ENCODE peak calls at places on chromosomes 16 and 17, in nine cellular contexts. One of them, this sample, is unnamed. For H3K4me1, the result is how much of the 10 kb centered on the place peaks cover.

GRCh38 chr17:37088459-37088858 is 139.7 kb downstream of the AATF start:
- DNase-seq in mammary epithelial cell: peak
- DNase-seq in endothelial cell of umbilical vein: no peak
- DNase-seq in A549: no peak
- DNase-seq in mucosa of descending colon: no peak
- DNase-seq in upper lobe of right lung: no peak
- DNase-seq in neural progenitor cell: no peak
- DNase-seq in aorta: no peak
- DNase-seq in heart left ventricle: no peak
- DNase-seq in this sample: no peak

GRCh38 chr17:62628845-62629555 is 1.5 kb downstream of the MRC2 start:
- DNase-seq in mammary epithelial cell: peak
- DNase-seq in endothelial cell of umbilical vein: no peak
- DNase-seq in A549: no peak
- DNase-seq in mucosa of descending colon: no peak
- DNase-seq in upper lobe of right lung: no peak
- DNase-seq in neural progenitor cell: peak
- DNase-seq in aorta: no peak
- DNase-seq in heart left ventricle: no peak
- DNase-seq in this sample: no peak

GRCh38 chr17:70527364-70527888 is 358.1 kb downstream of the KCNJ2 start:
- DNase-seq in mammary epithelial cell: no peak
- DNase-seq in endothelial cell of umbilical vein: no peak
- DNase-seq in A549: no peak
- DNase-seq in mucosa of descending colon: no peak
- DNase-seq in upper lobe of right lung: no peak
- DNase-seq in neural progenitor cell: no peak
- DNase-seq in aorta: no peak
- DNase-seq in heart left ventricle: no peak
- DNase-seq in this sample: no peak

GRCh38 chr16:27426423-27427408 is 24.7 kb downstream of the IL21R start:
- DNase-seq in mammary epithelial cell: peak
- DNase-seq in endothelial cell of umbilical vein: peak
- DNase-seq in A549: peak
- DNase-seq in mucosa of descending colon: no peak
- DNase-seq in upper lobe of right lung: peak
- DNase-seq in neural progenitor cell: no peak
- DNase-seq in aorta: peak
- DNase-seq in heart left ventricle: peak
- DNase-seq in this sample: no peak

GRCh38 chr17:43757171-43757660 is 1.4 kb downstream of the SOST start:
- DNase-seq in mammary epithelial cell: no peak
- DNase-seq in endothelial cell of umbilical vein: no peak
- DNase-seq in A549: no peak
- DNase-seq in mucosa of descending colon: no peak
- DNase-seq in upper lobe of right lung: no peak
- DNase-seq in neural progenitor cell: no peak
- DNase-seq in aorta: no peak
- DNase-seq in heart left ventricle: no peak
- DNase-seq in this sample: no peak

GRCh38 chr17:28327709-28328108 is 7.6 kb downstream of the IFT20 start:
- DNase-seq in mammary epithelial cell: no peak
- DNase-seq in endothelial cell of umbilical vein: no peak
- DNase-seq in A549: peak
- DNase-seq in mucosa of descending colon: no peak
- DNase-seq in upper lobe of right lung: no peak
- DNase-seq in neural progenitor cell: no peak
- DNase-seq in aorta: no peak
- DNase-seq in heart left ventricle: no peak
- DNase-seq in this sample: no peak

GRCh38 chr17:81636505-81637288 is at the start of the genes NPLOC4 and TSPAN10:
- DNase-seq in mammary epithelial cell: peak
- DNase-seq in endothelial cell of umbilical vein: peak
- DNase-seq in A549: peak
- DNase-seq in mucosa of descending colon: peak
- DNase-seq in upper lobe of right lung: peak
- DNase-seq in neural progenitor cell: peak
- DNase-seq in aorta: peak
- DNase-seq in heart left ventricle: peak
- DNase-seq in this sample: no peak

GRCh38 chr17:77476920-77477805 is 336.4 kb downstream of the SEC14L1 start:
- DNase-seq in mammary epithelial cell: peak
- DNase-seq in endothelial cell of umbilical vein: peak
- DNase-seq in A549: no peak
- DNase-seq in mucosa of descending colon: no peak
- DNase-seq in upper lobe of right lung: no peak
- DNase-seq in neural progenitor cell: no peak
- DNase-seq in aorta: peak
- DNase-seq in heart left ventricle: peak
- DNase-seq in this sample: no peak

GRCh38 chr17:33667052-33667509 is 374.0 kb upstream of the ASIC2 start:
- DNase-seq in mammary epithelial cell: no peak
- DNase-seq in endothelial cell of umbilical vein: no peak
- DNase-seq in A549: peak
- DNase-seq in mucosa of descending colon: no peak
- DNase-seq in upper lobe of right lung: no peak
- DNase-seq in neural progenitor cell: no peak
- DNase-seq in aorta: no peak
- DNase-seq in heart left ventricle: no peak
- DNase-seq in this sample: no peak

GRCh38 chr17:79947351-79948031 is 88.2 kb downstream of the TBC1D16 start:
- DNase-seq in mammary epithelial cell: peak
- DNase-seq in endothelial cell of umbilical vein: no peak
- DNase-seq in A549: no peak
- DNase-seq in mucosa of descending colon: peak
- DNase-seq in upper lobe of right lung: peak
- DNase-seq in neural progenitor cell: no peak
- DNase-seq in aorta: peak
- DNase-seq in heart left ventricle: no peak
- DNase-seq in this sample: no peak

GRCh38 chr17:75764711-75765421 is at the start of gene GALK1:
- DNase-seq in mammary epithelial cell: peak
- DNase-seq in endothelial cell of umbilical vein: peak
- DNase-seq in A549: peak
- DNase-seq in mucosa of descending colon: peak
- DNase-seq in upper lobe of right lung: peak
- DNase-seq in neural progenitor cell: peak
- DNase-seq in aorta: peak
- DNase-seq in heart left ventricle: peak
- DNase-seq in this sample: no peak

GRCh38 chr17:39144414-39144813 is 7.0 kb downstream of the PLXDC1 start:
- DNase-seq in mammary epithelial cell: peak
- DNase-seq in endothelial cell of umbilical vein: no peak
- DNase-seq in A549: no peak
- DNase-seq in mucosa of descending colon: peak
- DNase-seq in upper lobe of right lung: peak
- DNase-seq in neural progenitor cell: no peak
- DNase-seq in aorta: peak
- DNase-seq in heart left ventricle: peak
- DNase-seq in this sample: peak

GRCh38 chr17:1228752-1229353 is 41.4 kb upstream of the BHLHA9 start:
- DNase-seq in mammary epithelial cell: no peak
- DNase-seq in endothelial cell of umbilical vein: no peak
- DNase-seq in A549: no peak
- DNase-seq in mucosa of descending colon: peak
- DNase-seq in upper lobe of right lung: no peak
- DNase-seq in neural progenitor cell: peak
- DNase-seq in aorta: peak
- DNase-seq in heart left ventricle: no peak
- DNase-seq in this sample: no peak

GRCh38 chr17:57784226-57784895 is 39.3 kb upstream of the CCDC182 start:
- DNase-seq in mammary epithelial cell: no peak
- DNase-seq in endothelial cell of umbilical vein: no peak
- DNase-seq in A549: no peak
- DNase-seq in mucosa of descending colon: no peak
- DNase-seq in upper lobe of right lung: no peak
- DNase-seq in neural progenitor cell: no peak
- DNase-seq in aorta: no peak
- DNase-seq in heart left ventricle: no peak
- DNase-seq in this sample: no peak

GRCh38 chr17:29140631-29141483 is 39.3 kb downstream of the MYO18A start:
- DNase-seq in mammary epithelial cell: no peak
- DNase-seq in endothelial cell of umbilical vein: peak
- DNase-seq in A549: no peak
- DNase-seq in mucosa of descending colon: no peak
- DNase-seq in upper lobe of right lung: no peak
- DNase-seq in neural progenitor cell: peak
- DNase-seq in aorta: no peak
- DNase-seq in heart left ventricle: peak
- DNase-seq in this sample: no peak

GRCh38 chr17:81037783-81038733 is 3.1 kb downstream of the BAIAP2 start:
- DNase-seq in mammary epithelial cell: no peak
- DNase-seq in endothelial cell of umbilical vein: no peak
- DNase-seq in A549: no peak
- DNase-seq in mucosa of descending colon: no peak
- DNase-seq in upper lobe of right lung: no peak
- DNase-seq in neural progenitor cell: no peak
- DNase-seq in aorta: no peak
- DNase-seq in heart left ventricle: no peak
- DNase-seq in this sample: no peak

GRCh38 chr16:72927199-72928088 is 120.5 kb downstream of the ZFHX3 start:
- DNase-seq in mammary epithelial cell: peak
- DNase-seq in endothelial cell of umbilical vein: no peak
- DNase-seq in A549: peak
- DNase-seq in mucosa of descending colon: no peak
- DNase-seq in upper lobe of right lung: peak
- DNase-seq in neural progenitor cell: no peak
- DNase-seq in aorta: no peak
- DNase-seq in heart left ventricle: no peak
- DNase-seq in this sample: no peak

GRCh38 chr16:79021991-79022390 is 578.5 kb downstream of the MAF start:
- DNase-seq in mammary epithelial cell: no peak
- DNase-seq in endothelial cell of umbilical vein: no peak
- DNase-seq in A549: no peak
- DNase-seq in mucosa of descending colon: no peak
- DNase-seq in upper lobe of right lung: no peak
- DNase-seq in neural progenitor cell: no peak
- DNase-seq in aorta: no peak
- DNase-seq in heart left ventricle: no peak
- DNase-seq in this sample: no peak
- H3K4me1 ChIP-seq in mammary epithelial cell: under half
- H3K4me1 ChIP-seq in endothelial cell of umbilical vein: under half
- H3K4me1 ChIP-seq in A549: under half
- H3K4me1 ChIP-seq in mucosa of descending colon: under half
- H3K4me1 ChIP-seq in upper lobe of right lung: under half
- H3K4me1 ChIP-seq in neural progenitor cell: under half
- H3K4me1 ChIP-seq in aorta: under half
- H3K4me1 ChIP-seq in heart left ventricle: under half
- H3K4me1 ChIP-seq in this sample: under half

DNA sequence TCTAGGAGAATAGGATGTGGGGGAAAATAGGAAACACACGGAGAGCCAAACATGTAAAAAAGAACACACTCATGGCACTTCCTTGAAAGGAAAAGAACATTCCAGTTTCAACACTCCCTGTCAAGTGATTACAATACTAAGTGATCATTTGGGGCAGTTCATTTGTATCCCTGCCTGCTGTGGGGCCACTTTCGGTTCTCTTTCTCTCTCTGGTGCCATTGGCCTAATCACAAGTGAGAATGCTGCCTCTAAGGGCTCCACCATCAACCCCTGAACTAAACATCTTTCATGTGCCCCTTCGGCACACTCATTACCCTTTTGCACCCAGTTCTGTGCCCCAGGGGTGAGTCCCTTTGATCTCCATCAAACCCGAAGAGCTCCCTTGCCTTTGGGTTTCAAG is 197.3 kb downstream of the CEP112 start:
- DNase-seq in mammary epithelial cell: no peak
- DNase-seq in endothelial cell of umbilical vein: no peak
- DNase-seq in A549: no peak
- DNase-seq in mucosa of descending colon: no peak
- DNase-seq in upper lobe of right lung: no peak
- DNase-seq in neural progenitor cell: no peak
- DNase-seq in aorta: no peak
- DNase-seq in heart left ventricle: no peak
- DNase-seq in this sample: no peak
- H3K4me1 ChIP-seq in mammary epithelial cell: under half
- H3K4me1 ChIP-seq in endothelial cell of umbilical vein: under half
- H3K4me1 ChIP-seq in A549: under half
- H3K4me1 ChIP-seq in mucosa of descending colon: under half
- H3K4me1 ChIP-seq in upper lobe of right lung: under half
- H3K4me1 ChIP-seq in neural progenitor cell: under half
- H3K4me1 ChIP-seq in aorta: under half
- H3K4me1 ChIP-seq in heart left ventricle: under half
- H3K4me1 ChIP-seq in this sample: under half

GRCh38 chr17:48614904-48615211 is 234 bp downstream of the HOXB8 start:
- DNase-seq in mammary epithelial cell: no peak
- DNase-seq in endothelial cell of umbilical vein: no peak
- DNase-seq in A549: peak
- DNase-seq in mucosa of descending colon: no peak
- DNase-seq in upper lobe of right lung: no peak
- DNase-seq in neural progenitor cell: no peak
- DNase-seq in aorta: no peak
- DNase-seq in heart left ventricle: no peak
- DNase-seq in this sample: no peak

GRCh38 chr17:48612854-48613691 is 2.0 kb downstream of the HOXB8 start:
- DNase-seq in mammary epithelial cell: peak
- DNase-seq in endothelial cell of umbilical vein: peak
- DNase-seq in A549: peak
- DNase-seq in mucosa of descending colon: peak
- DNase-seq in upper lobe of right lung: no peak
- DNase-seq in neural progenitor cell: peak
- DNase-seq in aorta: peak
- DNase-seq in heart left ventricle: no peak
- DNase-seq in this sample: no peak

GRCh38 chr17:48615212-48615962 is at the start of gene HOXB8:
- DNase-seq in mammary epithelial cell: no peak
- DNase-seq in endothelial cell of umbilical vein: no peak
- DNase-seq in A549: no peak
- DNase-seq in mucosa of descending colon: peak
- DNase-seq in upper lobe of right lung: no peak
- DNase-seq in neural progenitor cell: no peak
- DNase-seq in aorta: no peak
- DNase-seq in heart left ventricle: no peak
- DNase-seq in this sample: no peak

GRCh38 chr17:48612456-48612853 is 1.6 kb upstream of the HOXB7 start:
- DNase-seq in mammary epithelial cell: no peak
- DNase-seq in endothelial cell of umbilical vein: peak
- DNase-seq in A549: peak
- DNase-seq in mucosa of descending colon: peak
- DNase-seq in upper lobe of right lung: no peak
- DNase-seq in neural progenitor cell: no peak
- DNase-seq in aorta: no peak
- DNase-seq in heart left ventricle: no peak
- DNase-seq in this sample: no peak

GRCh38 chr17:48613862-48614694 is 1.0 kb downstream of the HOXB8 start:
- DNase-seq in mammary epithelial cell: no peak
- DNase-seq in endothelial cell of umbilical vein: peak
- DNase-seq in A549: peak
- DNase-seq in mucosa of descending colon: peak
- DNase-seq in upper lobe of right lung: no peak
- DNase-seq in neural progenitor cell: peak
- DNase-seq in aorta: peak
- DNase-seq in heart left ventricle: no peak
- DNase-seq in this sample: no peak
- H3K4me1 ChIP-seq in mammary epithelial cell: under half
- H3K4me1 ChIP-seq in endothelial cell of umbilical vein: under half
- H3K4me1 ChIP-seq in A549: under half
- H3K4me1 ChIP-seq in mucosa of descending colon: under half
- H3K4me1 ChIP-seq in upper lobe of right lung: under half
- H3K4me1 ChIP-seq in neural progenitor cell: under half
- H3K4me1 ChIP-seq in aorta: under half
- H3K4me1 ChIP-seq in heart left ventricle: half or more
- H3K4me1 ChIP-seq in this sample: under half

GRCh38 chr16:57012353-57012752 is 23.0 kb downstream of the NLRC5 start:
- DNase-seq in mammary epithelial cell: no peak
- DNase-seq in endothelial cell of umbilical vein: no peak
- DNase-seq in A549: no peak
- DNase-seq in mucosa of descending colon: no peak
- DNase-seq in upper lobe of right lung: no peak
- DNase-seq in neural progenitor cell: peak
- DNase-seq in aorta: peak
- DNase-seq in heart left ventricle: no peak
- DNase-seq in this sample: no peak
- H3K4me1 ChIP-seq in mammary epithelial cell: under half
- H3K4me1 ChIP-seq in endothelial cell of umbilical vein: under half
- H3K4me1 ChIP-seq in A549: under half
- H3K4me1 ChIP-seq in mucosa of descending colon: under half
- H3K4me1 ChIP-seq in upper lobe of right lung: under half
- H3K4me1 ChIP-seq in neural progenitor cell: under half
- H3K4me1 ChIP-seq in aorta: under half
- H3K4me1 ChIP-seq in heart left ventricle: half or more
- H3K4me1 ChIP-seq in this sample: under half

This sample was measured in esophagus squamous epithelium.